ENCODE peak calls at places on chromosomes 4 and X, in four cellular contexts. K is kidney, C is pancreas, M is colonic mucosa. I is an unnamed sample.

GRCh38 chr4:177283167-177283566 is 26.5 kb upstream of the NEIL3 start:
- DNase-seq in K (no peak), C (no peak), M (no peak), I (no peak)

GRCh38 chr4:27149541-27150212 is 289.0 kb downstream of the STIM2 start:
- DNase-seq in K (no peak), C (no peak), M (no peak), I (no peak)

GRCh38 chr4:149896428-149896827 is 80.8 kb upstream of the IQCM start:
- DNase-seq in K (no peak), C (no peak), M (no peak), I (no peak)

GRCh38 chr4:72857216-72857615 is 212.3 kb downstream of the COX18 start:
- DNase-seq in K (no peak), C (no peak), M (no peak), I (no peak)

GRCh38 chrX:135393046-135393445 is 28.7 kb upstream of the SMIM10L2A start:
- DNase-seq in K (no peak), C (no peak), M (no peak), I (no peak)

GRCh38 chrX:69182818-69183375 is 17.6 kb upstream of the PJA1 start:
- DNase-seq in K (no peak), C (no peak), M (no peak), I (no peak)

GRCh38 chrX:40867352-40867751 is 132.0 kb upstream of the MED14 start:
- DNase-seq in K (no peak), C (no peak), M (no peak), I (no peak)

GRCh38 chrX:71609095-71609750 is 9.1 kb downstream of the CXCR3 start:
- DNase-seq in K (no peak), C (no peak), M (no peak), I (no peak)

GRCh38 chr4:2923141-2923551 is 40.1 kb downstream of the NOP14 start:
- DNase-seq in K (peak; percentile 37), C (peak; percentile 21), M (no peak), I (no peak)

GRCh38 chr4:1198070-1198844 is 25.9 kb upstream of the SPON2 start:
- DNase-seq in K (no peak), C (no peak), M (peak; percentile 22), I (peak; percentile 50)

GRCh38 chr4:69120869-69121268 is 24.6 kb downstream of the UGT2B7 start:
- DNase-seq in K (no peak), C (no peak), M (no peak), I (no peak)

GRCh38 chr4:83150563-83151330 is 36.2 kb upstream of the PLAC8 start:
- DNase-seq in K (no peak), C (no peak), M (no peak), I (no peak)

GRCh38 chr4:31089815-31090214 is 369.6 kb downstream of the PCDH7 start:
- DNase-seq in K (no peak), C (no peak), M (no peak), I (no peak)

GRCh38 chr4:52659722-52660261 is 691 bp upstream of the USP46 start:
- DNase-seq in K (peak; percentile 90), C (peak; percentile 84), M (peak; percentile 71), I (peak; percentile 87)

GRCh38 chr4:139628184-139629012 is 37.2 kb upstream of the MGST2 start:
- DNase-seq in K (no peak), C (no peak), M (no peak), I (no peak)

DNA sequence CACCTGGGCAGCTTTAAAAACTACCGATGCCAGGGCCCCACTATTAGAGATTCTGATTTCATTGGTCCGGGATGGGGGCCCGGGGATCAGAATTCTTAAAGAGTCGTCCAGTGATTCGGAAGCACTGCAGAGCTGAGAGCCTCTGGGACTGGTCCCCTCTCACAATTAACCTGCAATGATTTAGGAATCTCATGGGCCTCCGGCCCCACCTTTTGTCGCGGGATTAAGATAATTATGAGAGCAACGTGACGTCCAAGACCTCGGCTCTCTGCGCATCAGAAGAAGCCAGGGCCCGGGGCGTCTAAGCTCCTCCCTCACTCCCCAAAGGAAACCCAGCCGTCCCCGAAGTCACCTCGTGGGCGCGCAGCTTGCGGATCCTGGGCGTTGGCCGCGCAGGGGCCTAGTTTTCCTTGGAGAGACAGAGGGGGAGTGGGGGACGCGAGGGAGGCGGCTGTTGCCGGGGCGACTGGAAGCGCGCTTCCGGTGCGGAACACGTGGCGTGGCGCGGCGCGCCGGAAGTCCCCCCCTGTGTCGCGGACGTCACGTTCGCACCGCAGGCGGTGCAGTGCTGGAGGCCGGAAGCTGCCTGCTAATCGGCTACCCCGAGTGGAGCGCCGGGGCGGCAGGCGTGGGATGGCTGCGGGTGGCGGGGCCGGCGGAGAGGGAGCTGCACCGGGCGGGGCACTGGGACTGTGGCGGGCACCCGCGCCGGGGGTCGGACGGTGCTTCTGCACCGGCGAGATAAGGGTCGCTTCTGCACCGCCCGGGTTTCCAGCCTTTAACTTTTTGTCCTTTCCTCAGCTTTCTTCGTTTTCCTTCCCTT is at the start of gene GEMIN8:
- DNase-seq in K (peak; percentile 97), C (peak; percentile 94), M (peak; percentile 88), I (peak; percentile 89)
- H3K27ac ChIP-seq in K (peak within 1 kb of the TSS; percentile 74), C (peak within 1 kb of the TSS; percentile 85), M (peak within 1 kb of the TSS; percentile 78), I (peak within 1 kb of the TSS; percentile 91)

GRCh38 chrX:153450949-153451277 is 5.1 kb upstream of the TREX2 start:
- DNase-seq in K (no peak), C (no peak), M (no peak), I (no peak)
- H3K4me3 ChIP-seq in K (no peak overlapping the region), C (no peak overlapping the region), M (no peak overlapping the region), I (no peak overlapping the region)

GRCh38 chr4:16685536-16685935 is 212.9 kb downstream of the LDB2 start:
- DNase-seq in K (no peak), C (no peak), M (no peak), I (no peak)

GRCh38 chr4:16687011-16687410 is 211.4 kb downstream of the LDB2 start:
- DNase-seq in K (no peak), C (no peak), M (no peak), I (no peak)

GRCh38 chr4:16684083-16684482 is 214.4 kb downstream of the LDB2 start:
- DNase-seq in K (no peak), C (no peak), M (no peak), I (no peak)

GRCh38 chr4:16686195-16686594 is 212.2 kb downstream of the LDB2 start:
- DNase-seq in K (no peak), C (no peak), M (no peak), I (no peak)

GRCh38 chr4:16687845-16688244 is 210.6 kb downstream of the LDB2 start:
- DNase-seq in K (no peak), C (no peak), M (no peak), I (no peak)
- H3K27ac ChIP-seq in K (no peak overlapping the region), C (no peak overlapping the region), M (no peak overlapping the region), I (no peak overlapping the region)

GRCh38 chrX:48598645-48599044 is 1.4 kb downstream of the WDR13 start:
- DNase-seq in K (peak; percentile 74), C (no peak), M (no peak), I (no peak)
- H3K4me3 ChIP-seq in K (peak overlapping the region; percentile 78), C (no peak overlapping the region), M (no peak overlapping the region), I (peak overlapping the region; percentile 80)